ENCODE peak calls at places on chromosomes 7 and 10, in five cellular contexts. F is IMR-90, T is neural progenitor cell, Z is hepatocyte, Q is PC-3. L is an unnamed sample. For H4K20me1, the result is how much of the 10 kb centered on the place peaks cover.

GRCh38 chr10:112873541-112873940 is 76.5 kb upstream of the TCF7L2 start:
- DNase-seq in F (no peak), T (no peak), Z (no peak), Q (no peak), L (no peak)

GRCh38 chr7:23018747-23019146 is 4.8 kb upstream of the HYCC1 start:
- DNase-seq in F (peak), T (peak), Z (no peak), Q (no peak), L (no peak)

GRCh38 chr7:2928613-2929311 is 84.7 kb upstream of the GNA12 start:
- DNase-seq in F (no peak), T (no peak), Z (no peak), Q (no peak), L (no peak)

GRCh38 chr7:45389073-45389872 is 184.9 kb upstream of the ADCY1 start:
- DNase-seq in F (no peak), T (no peak), Z (no peak), Q (no peak), L (no peak)

GRCh38 chr7:73850212-73850611 is 7.9 kb upstream of the METTL27 start:
- DNase-seq in F (no peak), T (no peak), Z (no peak), Q (no peak), L (no peak)

GRCh38 chr10:126893841-126894240 is 11.4 kb upstream of the DOCK1 start:
- DNase-seq in F (no peak), T (no peak), Z (no peak), Q (no peak), L (no peak)

GRCh38 chr7:44385384-44386138 is 60.2 kb upstream of the CAMK2B start:
- DNase-seq in F (no peak), T (no peak), Z (no peak), Q (no peak), L (no peak)

GRCh38 chr10:82558208-82558607 is 683.2 kb downstream of the NRG3 start:
- DNase-seq in F (no peak), T (no peak), Z (peak), Q (no peak), L (no peak)

GRCh38 chr10:100183482-100183881 is 2.3 kb downstream of the ERLIN1 start:
- DNase-seq in F (peak), T (no peak), Z (peak), Q (peak), L (peak)

GRCh38 chr7:101940830-101941229 is 123.4 kb downstream of the CUX1 start:
- DNase-seq in F (no peak), T (peak), Z (peak), Q (no peak), L (peak)

GRCh38 chr10:103492655-103493261 is 747 bp upstream of the NEURL1 start:
- DNase-seq in F (no peak), T (no peak), Z (no peak), Q (no peak), L (no peak)

GRCh38 chr7:80453699-80454340 is 58.0 kb downstream of the GNAT3 start:
- DNase-seq in F (peak), T (peak), Z (peak), Q (peak), L (peak)

DNA sequence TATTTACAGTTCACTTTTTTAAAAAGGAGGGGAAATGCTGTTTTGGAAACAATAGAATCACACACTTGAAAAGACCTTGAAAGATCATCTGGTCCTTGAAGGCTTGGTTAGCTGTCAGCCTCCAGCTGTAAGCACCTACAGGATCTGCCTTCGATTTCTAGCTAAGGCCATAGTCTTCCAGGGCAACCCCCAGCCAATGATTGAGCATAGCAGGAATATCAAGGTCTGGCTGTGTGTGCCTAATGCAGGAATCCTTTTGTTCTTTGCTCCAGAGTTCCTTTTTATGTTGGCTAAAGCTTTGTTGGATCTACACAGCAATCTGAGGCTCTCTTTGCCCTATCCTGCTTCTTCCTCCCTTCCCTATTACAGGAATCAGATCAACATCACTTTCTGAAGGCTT is 5.2 kb upstream of the YAE1 start:
- DNase-seq in F (no peak), T (no peak), Z (no peak), Q (no peak), L (no peak)
- H4K20me1 ChIP-seq in F (under half), T (under half), Z (under half), Q (under half), L (under half)

DNA sequence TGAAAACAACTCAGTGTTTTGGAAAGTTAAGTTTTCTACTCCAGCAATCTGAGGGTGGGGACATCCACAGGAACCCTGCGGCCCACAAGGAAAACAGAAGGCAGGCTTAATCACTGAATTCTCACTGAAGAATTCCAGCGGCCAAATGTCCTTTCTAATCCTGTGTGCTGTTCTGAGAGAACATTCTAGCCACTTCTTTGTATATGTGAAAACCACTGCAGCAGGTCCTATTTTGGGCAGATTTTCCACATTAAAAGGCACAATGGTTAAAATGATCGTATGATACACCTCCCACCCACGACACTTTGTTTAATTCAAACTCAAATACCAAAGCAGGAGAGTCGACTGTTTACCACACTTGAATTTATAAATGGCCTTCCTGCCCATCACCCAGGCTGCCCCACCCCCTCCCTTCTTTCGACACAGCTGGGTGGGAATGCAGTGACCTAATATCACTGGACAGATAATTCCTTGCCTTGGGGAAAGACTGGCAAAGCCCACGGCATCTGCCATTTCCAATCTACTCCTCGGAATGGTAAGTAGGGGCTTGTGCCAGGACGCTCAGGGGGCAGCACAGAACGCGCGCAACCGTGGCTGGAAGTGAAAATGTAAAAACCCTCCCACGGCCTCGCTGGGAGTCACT is 67.0 kb downstream of the CTBP2 start:
- DNase-seq in F (peak), T (no peak), Z (peak), Q (no peak), L (no peak)
- H4K20me1 ChIP-seq in F (half or more), T (half or more), Z (half or more), Q (under half), L (under half)

GRCh38 chr10:83753490-83753889 is 385.8 kb upstream of the GHITM start:
- DNase-seq in F (no peak), T (no peak), Z (no peak), Q (no peak), L (no peak)
- H4K20me1 ChIP-seq in F (under half), T (under half), Z (under half), Q (under half), L (under half)

GRCh38 chr10:26858707-26859034 is 2.1 kb downstream of the ABI1 start:
- DNase-seq in F (no peak), T (no peak), Z (no peak), Q (peak), L (peak)
- H4K20me1 ChIP-seq in F (under half), T (under half), Z (under half), Q (under half), L (under half)

GRCh38 chr10:68565658-68566057 is 5.5 kb downstream of the TET1 start:
- DNase-seq in F (no peak), T (no peak), Z (no peak), Q (no peak), L (no peak)
- H4K20me1 ChIP-seq in F (under half), T (half or more), Z (under half), Q (under half), L (under half)

GRCh38 chr10:132632091-132632561 is 94.5 kb downstream of the INPP5A start:
- DNase-seq in F (no peak), T (no peak), Z (no peak), Q (no peak), L (no peak)

GRCh38 chr10:132628966-132629900 is 91.6 kb downstream of the INPP5A start:
- DNase-seq in F (no peak), T (no peak), Z (no peak), Q (no peak), L (no peak)

GRCh38 chr10:132630156-132630555 is 92.6 kb downstream of the INPP5A start:
- DNase-seq in F (no peak), T (no peak), Z (no peak), Q (no peak), L (no peak)

GRCh38 chr10:132631348-132631735 is 93.8 kb downstream of the INPP5A start:
- DNase-seq in F (no peak), T (no peak), Z (no peak), Q (no peak), L (no peak)

DNA sequence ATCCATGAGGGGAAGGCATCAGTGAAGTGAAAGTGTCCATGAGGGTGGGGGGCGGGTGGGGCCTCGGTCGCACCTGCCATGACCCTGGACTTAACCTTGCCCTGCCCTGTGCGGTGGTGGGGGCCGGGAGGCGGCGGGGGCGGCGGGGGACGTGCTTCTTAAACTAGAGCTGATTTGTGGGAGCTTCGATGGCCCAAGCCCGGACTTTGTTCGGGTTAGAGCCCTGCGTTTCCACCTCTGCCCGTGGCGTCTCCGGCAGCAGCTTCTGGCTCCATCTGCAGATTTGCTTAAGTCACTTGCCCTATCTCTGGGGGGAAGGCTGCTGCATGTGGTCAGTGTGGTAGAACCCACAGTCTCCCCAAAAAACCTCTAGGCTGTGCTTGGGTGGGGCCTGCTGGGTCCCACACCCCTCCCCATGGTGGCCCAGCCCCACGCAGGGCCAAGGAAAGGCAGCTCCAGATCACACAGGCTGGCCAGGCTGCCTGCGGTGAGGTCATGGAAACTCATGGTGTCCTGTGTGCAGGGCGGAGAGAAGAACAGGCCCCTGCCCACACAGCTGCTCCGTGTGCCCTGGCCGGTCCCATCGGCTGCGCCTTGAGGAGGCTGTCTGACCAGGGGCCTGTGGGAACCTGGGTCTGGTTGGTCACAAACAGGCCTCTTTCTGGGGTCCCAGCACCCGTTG is 93.2 kb downstream of the INPP5A start:
- DNase-seq in F (no peak), T (no peak), Z (no peak), Q (no peak), L (no peak)
- H4K20me1 ChIP-seq in F (under half), T (under half), Z (under half), Q (under half), L (under half)

GRCh38 chr7:1063361-1063760 is 19.0 kb downstream of the GPR146 start:
- DNase-seq in F (no peak), T (no peak), Z (no peak), Q (no peak), L (no peak)
- H4K20me1 ChIP-seq in F (under half), T (under half), Z (under half), Q (under half), L (under half)

GRCh38 chr10:80506836-80507483 is 30.7 kb upstream of the SH2D4B start:
- DNase-seq in F (no peak), T (no peak), Z (no peak), Q (no peak), L (no peak)
- H4K20me1 ChIP-seq in F (under half), T (under half), Z (under half), Q (under half), L (under half)

L was measured in OCI-LY7.